ENCODE peak calls at places on chromosomes 4 and X, in five cellular contexts. H is kidney, W is thoracic aorta, R is upper lobe of left lung, E is PC-3. Q is an unnamed sample.

GRCh38 chr4:81058621-81059020 is 28.1 kb downstream of the BMP3 start:
- DNase-seq in H (no peak), W (no peak), E (peak; percentile 17), R (no peak), Q (no peak)

GRCh38 chr4:152485726-152486276 is 50.1 kb downstream of the FBXW7 start:
- DNase-seq in E (peak; percentile 87), R (no peak), W (no peak), H (no peak), Q (no peak)

GRCh38 chrX:2184089-2184488 is 316.7 kb downstream of the DHRSX start:
- DNase-seq in R (no peak), H (no peak), W (no peak), E (no peak), Q (no peak)

GRCh38 chr4:10582059-10582686 is 102.4 kb downstream of the CLNK start:
- DNase-seq in R (no peak), H (no peak), W (no peak), E (peak; percentile 63), Q (no peak)

GRCh38 chr4:151674804-151675290 is 86.0 kb downstream of the GATB start:
- DNase-seq in H (peak; percentile 85), E (no peak), R (peak; percentile 45), W (no peak), Q (no peak)

GRCh38 chr4:21113496-21114213 is 413.4 kb downstream of the PACRGL start:
- DNase-seq in R (no peak), W (no peak), H (no peak), E (peak; percentile 11), Q (no peak)

GRCh38 chrX:103774070-103774642 is 2.5 kb upstream of the PLP1 start:
- DNase-seq in E (peak; percentile 72), R (no peak), H (no peak), W (no peak), Q (no peak)

GRCh38 chr4:137198791-137199190 is 333.5 kb downstream of the PCDH18 start:
- DNase-seq in W (no peak), E (no peak), H (no peak), R (no peak), Q (no peak)

GRCh38 chrX:40155617-40156471 is 58.1 kb upstream of the BCOR start:
- DNase-seq in H (no peak), E (no peak), R (peak; percentile 69), W (no peak), Q (no peak)

GRCh38 chrX:40947276-40947675 is 138.0 kb upstream of the USP9X start:
- DNase-seq in R (no peak), W (no peak), E (no peak), H (no peak), Q (no peak)

GRCh38 chr4:140595065-140595464 is 26.3 kb upstream of the UCP1 start:
- DNase-seq in E (peak; percentile 61), R (no peak), H (no peak), W (no peak), Q (no peak)

GRCh38 chr4:173005912-173006633 is 162.5 kb upstream of the GALNT7 start:
- DNase-seq in R (no peak), H (no peak), W (no peak), E (no peak), Q (no peak)

GRCh38 chrX:76253432-76253831 is 80.6 kb downstream of the PBDC1 start:
- DNase-seq in E (peak; percentile 56), W (no peak), H (no peak), R (no peak), Q (no peak)

GRCh38 chrX:125306335-125306866 is 13.3 kb upstream of the TEX13C start:
- DNase-seq in H (no peak), W (no peak), R (no peak), E (no peak), Q (no peak)

GRCh38 chr4:129323630-129324029 is 227.7 kb downstream of the C4orf33 start:
- DNase-seq in H (no peak), R (no peak), W (no peak), E (no peak), Q (no peak)
- H3K4me3 ChIP-seq in H (no peak overlapping the region), R (no peak overlapping the region), W (no peak overlapping the region), E (no peak overlapping the region), Q (no peak overlapping the region)

GRCh38 chr4:148060264-148061138 is 328.6 kb downstream of the ARHGAP10 start:
- DNase-seq in R (no peak), E (no peak), W (no peak), H (no peak), Q (no peak)

GRCh38 chr4:148059617-148060180 is 327.8 kb downstream of the ARHGAP10 start:
- DNase-seq in H (no peak), R (no peak), E (no peak), W (no peak), Q (peak; percentile 43)

GRCh38 chr4:148056879-148057278 is 325.0 kb downstream of the ARHGAP10 start:
- DNase-seq in R (no peak), H (no peak), E (peak; percentile 59), W (peak; percentile 6), Q (peak; percentile 45)

GRCh38 chr4:148057425-148058020 is 325.6 kb downstream of the ARHGAP10 start:
- DNase-seq in H (no peak), E (no peak), W (no peak), R (no peak), Q (no peak)

GRCh38 chr4:148058160-148058859 is 326.4 kb downstream of the ARHGAP10 start:
- DNase-seq in H (no peak), W (no peak), R (no peak), E (no peak), Q (no peak)
- H3K27ac ChIP-seq in H (no peak overlapping the region), W (no peak overlapping the region), R (no peak overlapping the region), E (no peak overlapping the region), Q (peak overlapping the region; percentile 90)

GRCh38 chrX:15311119-15311518 is 4.3 kb downstream of the ASB11 start:
- DNase-seq in H (no peak), E (no peak), W (no peak), R (no peak), Q (no peak)

GRCh38 chrX:15315509-15315908 is at the start of gene ASB11:
- DNase-seq in R (no peak), E (no peak), W (no peak), H (no peak), Q (no peak)

GRCh38 chrX:15314472-15314871 is 968 bp downstream of the ASB11 start:
- DNase-seq in W (no peak), H (no peak), E (no peak), R (no peak), Q (no peak)

GRCh38 chrX:15310117-15310516 is 5.3 kb downstream of the ASB11 start:
- DNase-seq in E (peak; percentile 74), H (no peak), W (peak; percentile 8), R (no peak), Q (no peak)
- H3K4me3 ChIP-seq in E (no peak overlapping the region), H (no peak overlapping the region), W (no peak overlapping the region), R (no peak overlapping the region), Q (peak overlapping the region; percentile 62)

GRCh38 chr4:7068279-7068842 is 497 bp upstream of the GRPEL1 start:
- DNase-seq in E (no peak), H (no peak), R (peak; percentile 100), W (no peak), Q (no peak)
- H3K27ac ChIP-seq in E (peak overlapping the region; percentile 27), H (peak overlapping the region; percentile 91), R (peak overlapping the region; percentile 91), W (peak overlapping the region; percentile 92), Q (peak overlapping the region; percentile 96)

DNA sequence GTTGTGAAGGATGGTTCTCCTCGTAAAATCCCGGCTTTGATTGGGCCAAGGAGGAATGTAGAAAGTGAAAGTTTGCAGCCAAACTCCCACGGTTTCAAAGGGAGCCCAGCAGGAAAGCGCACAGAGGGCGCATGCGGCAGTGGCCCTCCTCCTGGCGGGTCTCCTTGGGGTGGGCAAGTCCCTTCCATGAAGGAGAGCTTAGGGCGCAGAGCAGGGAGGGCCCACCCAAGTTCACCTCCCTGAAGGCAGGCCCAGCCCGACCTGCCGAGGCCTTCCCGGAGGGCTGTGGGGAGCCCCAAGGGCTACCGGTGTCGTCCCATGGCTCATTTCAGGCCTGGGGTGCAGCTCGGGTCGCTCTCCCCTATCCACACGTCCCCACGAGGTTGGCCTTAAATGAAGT is 2.0 kb downstream of the PDZD4 start:
- DNase-seq in E (no peak), W (no peak), R (no peak), H (no peak), Q (no peak)
- H3K4me3 ChIP-seq in E (no peak overlapping the region), W (peak overlapping the region; percentile 66), R (no peak overlapping the region), H (no peak overlapping the region), Q (peak overlapping the region; percentile 65)

DNA sequence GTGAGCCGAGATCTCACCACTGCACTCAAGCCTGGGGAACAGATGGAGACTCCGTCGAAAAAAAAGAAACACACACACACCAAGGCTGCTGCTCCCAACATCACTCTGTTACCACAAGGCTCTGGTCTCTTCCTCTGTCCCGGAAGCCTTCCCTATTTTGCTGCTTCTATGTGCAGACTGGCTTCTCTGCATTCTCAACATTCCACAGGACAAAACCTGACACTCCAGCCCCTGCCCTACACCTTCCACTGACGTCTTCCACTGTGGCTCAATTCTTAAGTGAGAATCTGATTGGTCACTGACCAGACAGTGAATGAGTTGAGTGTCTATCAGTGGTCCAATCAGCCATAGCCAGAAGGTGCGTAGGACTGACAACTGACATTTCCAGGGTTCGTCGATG is 5.9 kb downstream of the ODAPH start:
- DNase-seq in H (no peak), R (no peak), E (peak; percentile 36), W (no peak), Q (no peak)
- H3K27ac ChIP-seq in H (no peak overlapping the region), R (no peak overlapping the region), E (no peak overlapping the region), W (no peak overlapping the region), Q (no peak overlapping the region)

GRCh38 chr4:121380448-121381147 is at the start of gene QRFPR:
- DNase-seq in R (peak; percentile 81), H (peak; percentile 61), W (no peak), E (no peak), Q (peak; percentile 34)
- H3K4me3 ChIP-seq in R (peak within 1 kb of the TSS; percentile 9), H (peak within 1 kb of the TSS; percentile 34), W (peak within 1 kb of the TSS; percentile 54), E (no peak within 1 kb of the TSS), Q (peak within 1 kb of the TSS; percentile 75)

DNA sequence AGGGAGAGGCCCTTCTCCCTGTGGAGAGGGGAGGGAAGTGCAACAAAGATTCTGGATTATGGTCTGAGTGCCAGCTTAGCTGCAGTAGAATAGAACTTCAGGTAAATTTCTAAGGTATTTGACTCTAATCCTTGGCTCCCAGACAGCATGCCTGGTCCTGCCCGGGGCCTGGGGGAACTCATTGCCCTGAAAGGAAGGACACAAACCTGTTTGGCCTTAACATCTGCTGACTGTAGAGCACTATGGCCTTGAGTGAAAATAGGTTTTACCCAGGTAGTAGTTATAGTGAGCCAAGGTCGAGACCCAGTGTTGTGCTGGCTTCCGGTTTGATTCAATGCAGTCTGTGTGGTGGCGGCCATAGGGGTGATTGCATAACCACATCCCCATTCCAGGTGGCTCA is 64.4 kb downstream of the RPS6KA6 start:
- DNase-seq in H (no peak), W (no peak), E (no peak), R (no peak), Q (no peak)
- H3K27ac ChIP-seq in H (no peak overlapping the region), W (no peak overlapping the region), E (no peak overlapping the region), R (no peak overlapping the region), Q (no peak overlapping the region)

GRCh38 chrX:78746496-78746895 is 1.0 kb upstream of the LPAR4 start:
- DNase-seq in W (no peak), E (no peak), R (no peak), H (no peak), Q (no peak)

DNA sequence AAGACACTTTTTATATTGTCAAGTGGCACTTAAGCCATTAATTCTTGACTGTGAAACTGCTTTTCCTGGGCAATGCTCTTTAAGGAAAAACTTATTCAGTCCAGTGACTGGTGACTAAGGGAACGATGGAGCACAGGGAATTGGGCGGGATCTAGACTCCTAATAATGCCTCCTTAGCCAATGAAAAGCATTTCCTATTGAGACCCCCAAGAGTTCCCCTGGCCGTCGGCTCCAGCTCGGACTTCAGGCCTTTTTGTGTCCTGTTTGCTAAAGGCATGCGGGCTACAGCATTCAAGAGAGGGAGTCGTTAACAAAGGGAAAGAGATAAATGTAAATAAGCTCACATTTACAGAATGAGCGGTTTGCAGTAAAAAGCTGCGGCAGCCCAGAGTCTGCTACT is at the start of gene LPAR4:
- DNase-seq in E (peak; percentile 9), R (no peak), W (no peak), H (no peak), Q (no peak)
- H3K4me3 ChIP-seq in E (peak within 1 kb of the TSS; percentile 50), R (peak within 1 kb of the TSS; percentile 19), W (peak within 1 kb of the TSS; percentile 65), H (peak within 1 kb of the TSS; percentile 34), Q (peak within 1 kb of the TSS; percentile 52)

Q was measured in left ventricle myocardium inferior.